ENCODE peak calls at places on chromosomes 1 and 21, in five cellular contexts. Y is fibroblast of lung, I is HepG2, V is MM.1S, R is GM23248. P is an unnamed sample.

GRCh38 chr1:156245451-156246232 is 2.2 kb downstream of the PAQR6 start:
- DNase-seq in Y (no peak), I (no peak), V (no peak), R (peak; percentile 43), P (no peak)

GRCh38 chr1:236455242-236455641 is 61.2 kb downstream of the EDARADD start:
- DNase-seq in Y (no peak), I (no peak), V (no peak), R (no peak), P (no peak)

GRCh38 chr1:232386721-232387510 is 243.0 kb downstream of the SIPA1L2 start:
- DNase-seq in Y (no peak), I (no peak), V (no peak), R (peak; percentile 5), P (no peak)

GRCh38 chr1:174769961-174770549 is 229.7 kb upstream of the CACYBP start:
- DNase-seq in Y (peak; percentile 73), I (peak; percentile 49), V (peak; percentile 85), R (peak; percentile 66), P (peak; percentile 77)

GRCh38 chr1:167687919-167688519 is 33.8 kb upstream of the MPZL1 start:
- DNase-seq in Y (peak; percentile 86), I (peak; percentile 61), V (peak; percentile 88), R (peak; percentile 74), P (peak; percentile 96)

GRCh38 chr1:153805042-153805745 is 30.0 kb downstream of the SLC27A3 start:
- DNase-seq in Y (peak; percentile 89), I (no peak), V (peak; percentile 96), R (peak; percentile 96), P (peak; percentile 87)

GRCh38 chr1:216742625-216743024 is 19.4 kb upstream of the ESRRG start:
- DNase-seq in Y (peak; percentile 56), I (no peak), V (peak; percentile 18), R (peak; percentile 17), P (peak; percentile 49)

GRCh38 chr1:17207966-17208418 is 3.1 kb downstream of the PADI1 start:
- DNase-seq in Y (peak; percentile 35), I (no peak), V (no peak), R (peak; percentile 80), P (peak; percentile 70)

GRCh38 chr1:165215676-165216075 is 140.8 kb downstream of the LMX1A start:
- DNase-seq in Y (no peak), I (no peak), V (no peak), R (no peak), P (no peak)

GRCh38 chr1:14826172-14826636 is 227.7 kb downstream of the KAZN start:
- DNase-seq in Y (peak; percentile 96), I (no peak), V (no peak), R (peak; percentile 93), P (no peak)

GRCh38 chr1:94654031-94654430 is 112.5 kb upstream of the F3 start:
- DNase-seq in Y (no peak), I (peak; percentile 23), V (no peak), R (peak; percentile 23), P (no peak)

GRCh38 chr1:4395158-4395557 is 259.3 kb upstream of the AJAP1 start:
- DNase-seq in Y (no peak), I (no peak), V (no peak), R (no peak), P (no peak)

GRCh38 chr1:147579532-147580199 is 38.4 kb downstream of the BCL9 start:
- DNase-seq in Y (peak; percentile 78), I (peak; percentile 73), V (no peak), R (peak; percentile 56), P (peak; percentile 11)

GRCh38 chr1:97632075-97632474 is 288.8 kb downstream of the DPYD start:
- DNase-seq in Y (peak; percentile 51), I (no peak), V (no peak), R (no peak), P (peak; percentile 56)

GRCh38 chr1:53765656-53766055 is 26.7 kb upstream of the GLIS1 start:
- DNase-seq in Y (peak; percentile 30), I (no peak), V (peak; percentile 19), R (peak; percentile 66), P (no peak)

GRCh38 chr1:202836616-202837403 is 26.1 kb downstream of the PCAT6 start:
- DNase-seq in Y (no peak), I (no peak), V (no peak), R (no peak), P (no peak)

GRCh38 chr1:230113605-230114241 is 46.7 kb downstream of the GALNT2 start:
- DNase-seq in Y (peak; percentile 99), I (no peak), V (no peak), R (peak; percentile 97), P (no peak)

GRCh38 chr1:36330940-36331339 is 7.5 kb upstream of the EVA1B start:
- DNase-seq in Y (no peak), I (no peak), V (no peak), R (no peak), P (no peak)

GRCh38 chr1:178341218-178341956 is 155.4 kb downstream of the CLEC20A start:
- DNase-seq in Y (peak; percentile 69), I (no peak), V (no peak), R (peak; percentile 96), P (no peak)

GRCh38 chr21:27314096-27314495 is 347.2 kb upstream of the ADAMTS5 start:
- DNase-seq in Y (peak; percentile 32), I (no peak), V (no peak), R (no peak), P (no peak)

GRCh38 chr1:33388989-33389771 is 41.7 kb downstream of the PHC2 start:
- DNase-seq in Y (peak; percentile 88), I (no peak), V (no peak), R (peak; percentile 67), P (no peak)

GRCh38 chr1:11783556-11783955 is 21.6 kb downstream of the C1orf167 start:
- DNase-seq in Y (no peak), I (no peak), V (peak; percentile 72), R (no peak), P (no peak)

GRCh38 chr1:11784256-11784992 is 21.3 kb downstream of the MTHFR start:
- DNase-seq in Y (no peak), I (no peak), V (no peak), R (no peak), P (no peak)

GRCh38 chr1:11786168-11786567 is 19.6 kb downstream of the MTHFR start:
- DNase-seq in Y (no peak), I (no peak), V (no peak), R (no peak), P (no peak)

GRCh38 chr1:11787251-11787803 is 18.4 kb downstream of the MTHFR start:
- DNase-seq in Y (peak; percentile 55), I (no peak), V (no peak), R (peak; percentile 68), P (no peak)

DNA sequence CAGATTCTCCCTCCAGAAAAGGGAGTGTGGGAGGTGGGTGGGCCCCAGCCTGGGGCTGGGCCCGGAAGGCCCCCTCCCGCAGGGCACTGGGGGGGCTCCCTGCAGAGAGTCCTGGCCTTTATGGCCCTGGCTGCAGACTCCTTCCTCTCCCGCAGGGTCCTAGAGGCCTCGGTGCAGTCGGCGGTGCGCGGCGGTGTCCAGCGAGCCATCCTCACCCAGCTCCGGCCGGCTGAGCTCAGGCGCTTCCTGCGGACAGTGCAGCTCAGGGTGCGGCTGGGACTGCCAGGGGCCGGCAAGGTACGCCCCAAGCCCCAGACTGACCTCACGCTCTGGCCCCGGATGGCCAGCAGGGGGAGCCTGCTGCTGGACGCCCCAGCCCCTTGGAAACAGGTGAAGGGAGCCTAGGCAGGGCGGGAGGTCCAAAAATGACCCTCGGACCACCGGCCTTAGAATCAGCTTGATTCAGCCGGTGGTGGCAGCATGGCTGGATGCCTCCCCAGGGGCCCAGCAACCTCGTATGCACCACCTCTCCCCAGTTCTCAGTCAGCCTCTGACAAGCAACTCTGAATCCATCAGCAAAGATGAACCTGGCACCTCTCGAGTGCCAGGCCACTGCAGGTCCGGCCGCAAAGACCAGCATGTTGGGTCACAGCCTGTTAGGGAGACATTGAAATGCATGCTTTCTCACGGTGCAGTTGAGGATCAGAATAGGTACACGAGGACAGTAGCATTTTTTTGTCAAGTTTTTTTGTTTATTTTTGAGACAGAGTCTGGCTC is 20.6 kb downstream of the MTHFR start:
- DNase-seq in Y (peak; percentile 60), I (peak; percentile 64), V (peak; percentile 65), R (peak; percentile 62), P (peak; percentile 72)
- H2AFZ ChIP-seq in Y (no peak overlapping the region), I (no peak overlapping the region), V (peak overlapping the region; percentile 85), R (peak overlapping the region; percentile 60), P (no peak overlapping the region)

DNA sequence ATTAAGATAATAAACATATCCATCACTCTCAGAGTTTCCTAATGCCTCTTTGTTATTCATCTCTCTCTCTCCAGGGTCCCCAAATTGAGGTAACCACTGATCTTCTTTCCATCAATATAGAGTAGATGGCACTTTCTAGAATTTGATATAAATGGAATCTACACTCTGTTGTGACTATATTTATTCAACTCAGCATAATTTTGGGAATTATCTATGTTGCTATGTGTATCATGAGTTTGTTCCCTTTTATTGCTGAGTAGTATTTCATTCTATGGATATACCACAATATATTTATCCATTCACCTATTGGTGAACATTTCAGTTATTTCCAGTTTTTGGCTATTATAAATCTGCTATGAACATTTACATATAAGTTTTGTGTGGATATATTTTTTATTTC is 230.7 kb downstream of the HLX start:
- DNase-seq in Y (no peak), I (no peak), V (no peak), R (no peak), P (no peak)
- H3K9ac ChIP-seq in Y (no peak overlapping the region), I (no peak overlapping the region), V (no peak overlapping the region), R (no peak overlapping the region), P (no peak overlapping the region)

DNA sequence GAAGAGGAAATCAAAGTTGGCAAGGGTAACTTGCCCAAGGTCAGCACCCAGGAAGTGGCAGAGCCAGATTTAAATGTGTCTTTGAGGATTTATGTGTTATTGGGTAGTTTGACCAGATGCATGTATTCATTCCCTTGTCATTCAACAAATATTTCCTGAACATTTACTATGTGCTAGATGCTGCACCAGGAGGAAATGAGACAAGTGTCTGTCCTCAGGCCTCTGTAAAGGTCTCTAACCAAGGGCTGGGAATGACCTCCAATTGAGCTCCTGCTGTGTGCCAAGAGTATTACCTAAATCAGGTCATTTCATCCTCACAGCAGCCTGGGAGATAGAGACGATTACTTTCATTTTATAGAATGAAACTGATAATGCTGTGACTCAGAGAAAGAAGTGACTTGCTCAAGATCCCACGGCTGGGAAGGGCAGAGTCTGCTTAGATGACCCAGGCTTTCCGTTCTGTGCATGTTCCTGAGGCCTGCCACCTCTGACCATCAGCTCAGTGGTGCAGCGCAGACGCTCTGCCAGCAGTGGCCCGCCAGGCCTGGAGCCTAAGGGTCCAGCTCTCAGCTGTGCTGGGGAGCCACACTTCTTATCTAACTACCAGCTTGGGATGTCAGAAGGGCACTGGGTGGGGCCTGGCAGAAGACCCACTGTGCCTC is 3.5 kb upstream of the TTC22 start:
- DNase-seq in Y (no peak), I (no peak), V (peak; percentile 22), R (peak; percentile 72), P (no peak)
- H2AFZ ChIP-seq in Y (no peak overlapping the region), I (no peak overlapping the region), V (peak overlapping the region; percentile 7), R (no peak overlapping the region), P (no peak overlapping the region)

GRCh38 chr1:211928993-211929637 is 98.6 kb upstream of the LPGAT1 start:
- DNase-seq in Y (peak; percentile 62), I (peak; percentile 84), V (no peak), R (peak; percentile 24), P (no peak)
- H3K9ac ChIP-seq in Y (no peak overlapping the region), I (peak overlapping the region; percentile 51), V (no peak overlapping the region), R (no peak overlapping the region), P (no peak overlapping the region)

GRCh38 chr1:20184481-20184900 is 1.4 kb upstream of the UBXN10 start:
- DNase-seq in Y (no peak), I (peak; percentile 49), V (no peak), R (no peak), P (no peak)

GRCh38 chr1:20184997-20185833 is 681 bp upstream of the UBXN10 start:
- DNase-seq in Y (no peak), I (no peak), V (no peak), R (no peak), P (no peak)

GRCh38 chr1:20187813-20188454 is 1.6 kb upstream of the PLA2G2C start:
- DNase-seq in Y (no peak), I (no peak), V (no peak), R (no peak), P (no peak)

GRCh38 chr1:20187103-20187812 is 940 bp upstream of the PLA2G2C start:
- DNase-seq in Y (no peak), I (no peak), V (no peak), R (no peak), P (no peak)

GRCh38 chr1:20185834-20186782 is at the start of the genes PLA2G2C and UBXN10:
- DNase-seq in Y (no peak), I (peak; percentile 13), V (no peak), R (peak; percentile 23), P (no peak)
- H2AFZ ChIP-seq in Y (no peak within 1 kb of the TSS), I (no peak within 1 kb of the TSS), V (no peak within 1 kb of the TSS), R (peak within 1 kb of the TSS; percentile 58), P (no peak within 1 kb of the TSS)

P was measured in Karpas-422.